ENCODE peak calls at places on chromosomes 5 and 9, in four cellular contexts. G, H, L and M are unnamed samples.
A peak's percentile ranks its signal among the peaks of the same experiment; 100 is the strongest.

GRCh38 chr9:33133186-33133585 is 34.0 kb downstream of the B4GALT1 start:
- DNase-seq in G (no peak), H (no peak), L (no peak), M (no peak)

GRCh38 chr5:159249158-159249557 is 13.9 kb upstream of the UBLCP1 start:
- DNase-seq in G (no peak), H (no peak), L (no peak), M (no peak)

GRCh38 chr5:317086-317811 is 4.3 kb upstream of the AHRR start:
- DNase-seq in G (peak; percentile 74), H (peak; percentile 88), L (peak; percentile 50), M (peak; percentile 83)

GRCh38 chr9:7212101-7212500 is 454.3 kb downstream of the KDM4C start:
- DNase-seq in G (no peak), H (no peak), L (no peak), M (no peak)

GRCh38 chr5:148991606-148992005 is 71.3 kb downstream of the SH3TC2 start:
- DNase-seq in G (peak; percentile 50), H (no peak), L (no peak), M (no peak)

GRCh38 chr5:32127759-32128158 is 46.4 kb downstream of the GOLPH3 start:
- DNase-seq in G (no peak), H (no peak), L (no peak), M (peak; percentile 47)

GRCh38 chr5:96582343-96582742 is 79.8 kb upstream of the CAST start:
- DNase-seq in G (peak; percentile 55), H (no peak), L (no peak), M (no peak)

GRCh38 chr9:22970434-22970975 is 523.9 kb downstream of the DMRTA1 start:
- DNase-seq in G (no peak), H (no peak), L (no peak), M (no peak)

GRCh38 chr5:159174511-159175168 is 34.7 kb downstream of the RNF145 start:
- DNase-seq in G (peak; percentile 56), H (no peak), L (no peak), M (peak; percentile 54)

GRCh38 chr5:5040712-5041111 is 99.4 kb upstream of the ADAMTS16 start:
- DNase-seq in G (no peak), H (no peak), L (no peak), M (no peak)

GRCh38 chr5:132070460-132071337 is 2.9 kb upstream of the CSF2 start:
- DNase-seq in G (peak; percentile 84), H (no peak), L (no peak), M (no peak)

GRCh38 chr5:78633710-78634109 is 14.9 kb downstream of the LHFPL2 start:
- DNase-seq in G (peak; percentile 84), H (no peak), L (no peak), M (no peak)

GRCh38 chr5:125829349-125829748 is 593.9 kb upstream of the GRAMD2B start:
- DNase-seq in G (no peak), H (no peak), L (no peak), M (no peak)

GRCh38 chr9:69223605-69224004 is 49.5 kb downstream of the TJP2 start:
- DNase-seq in G (peak; percentile 70), H (peak; percentile 79), L (peak; percentile 53), M (peak; percentile 98)

GRCh38 chr9:16044116-16044881 is 491.5 kb downstream of the CCDC171 start:
- DNase-seq in G (peak; percentile 78), H (no peak), L (no peak), M (no peak)
- H4K5ac ChIP-seq in G (peak overlapping the region; percentile 92), H (no peak overlapping the region), L (no peak overlapping the region), M (no peak overlapping the region)

DNA sequence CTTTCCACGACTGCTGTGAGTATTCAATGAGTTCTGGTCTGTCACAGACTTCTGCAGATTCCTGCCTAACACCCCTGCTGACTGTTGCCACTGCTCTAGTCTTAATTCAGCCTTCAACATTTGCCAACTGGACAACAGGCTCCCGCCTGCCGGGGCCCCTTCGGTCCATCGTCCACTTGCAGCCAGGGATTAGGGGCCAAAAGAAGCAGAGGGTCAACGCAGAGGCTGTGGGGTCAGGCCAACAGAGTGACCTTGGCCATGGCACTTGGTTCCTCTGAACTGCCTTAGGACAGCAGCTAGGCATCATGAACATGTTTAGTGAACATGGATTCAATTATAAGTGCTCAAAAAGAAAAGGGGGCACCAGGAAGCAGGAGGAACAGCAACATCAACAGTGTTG is 28.7 kb downstream of the MORN5 start:
- DNase-seq in G (no peak), H (no peak), L (no peak), M (no peak)
- H3K4me1 ChIP-seq in G (no peaks in the 10 kb centered on the region), H (no peaks in the 10 kb centered on the region), L (no peaks in the 10 kb centered on the region), M (no peaks in the 10 kb centered on the region)

DNA sequence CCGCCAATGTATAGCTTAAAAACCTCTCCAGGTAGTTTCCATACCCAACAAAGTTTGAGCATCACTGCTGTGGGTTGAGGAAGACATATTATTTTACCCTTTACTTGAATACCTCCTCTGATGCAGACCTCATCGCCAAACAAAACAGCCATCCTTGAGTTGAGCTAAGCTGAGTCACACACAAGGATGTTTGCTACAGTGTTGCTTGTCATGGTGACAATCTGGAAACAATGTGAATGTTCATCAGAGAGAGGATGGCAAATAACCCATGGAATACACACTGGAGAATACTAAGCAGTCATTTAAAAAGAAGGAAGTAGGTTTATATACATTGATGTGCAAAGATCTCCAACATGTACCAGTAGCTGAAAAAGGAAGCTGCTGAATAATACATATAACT is 41.1 kb upstream of the TCF7 start:
- DNase-seq in G (peak; percentile 12), H (no peak), L (no peak), M (no peak)
- H3K56ac ChIP-seq in G (no peak overlapping the region), H (no peak overlapping the region), L (no peak overlapping the region), M (no peak overlapping the region)

GRCh38 chr9:135339378-135339973 is 140.1 kb upstream of the PPP1R26 start:
- DNase-seq in G (no peak), H (peak; percentile 23), L (no peak), M (no peak)

GRCh38 chr9:135340143-135340655 is 139.4 kb upstream of the PPP1R26 start:
- DNase-seq in G (no peak), H (peak; percentile 57), L (peak; percentile 71), M (peak; percentile 4)

GRCh38 chr9:135340726-135341475 is 138.7 kb upstream of the PPP1R26 start:
- DNase-seq in G (no peak), H (no peak), L (no peak), M (no peak)

GRCh38 chr9:135336722-135337490 is 142.7 kb upstream of the PPP1R26 start:
- DNase-seq in G (no peak), H (peak; percentile 22), L (no peak), M (no peak)

DNA sequence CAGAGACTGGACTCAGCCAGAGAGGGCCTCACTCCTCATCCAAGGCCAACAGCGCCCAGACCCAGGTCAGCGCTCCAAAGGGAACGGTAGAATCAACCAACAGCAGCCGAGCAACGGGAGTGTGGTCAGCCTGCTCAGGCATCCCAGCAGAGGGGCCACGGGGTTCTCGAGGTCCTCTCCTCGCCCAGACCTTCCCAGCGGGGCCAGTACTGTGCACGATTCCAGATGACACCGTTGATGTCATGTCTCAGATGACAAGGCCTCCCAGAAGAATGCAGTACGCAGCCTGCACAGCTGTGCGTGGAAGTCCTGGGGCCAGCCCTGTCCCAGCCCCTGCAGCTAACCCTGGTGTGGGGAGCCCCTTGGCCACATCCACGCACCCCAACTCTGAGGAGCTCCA is 141.0 kb upstream of the PPP1R26 start:
- DNase-seq in G (no peak), H (peak; percentile 24), L (no peak), M (no peak)
- H4K5ac ChIP-seq in G (no peak overlapping the region), H (no peak overlapping the region), L (peak overlapping the region; percentile 24), M (no peak overlapping the region)

DNA sequence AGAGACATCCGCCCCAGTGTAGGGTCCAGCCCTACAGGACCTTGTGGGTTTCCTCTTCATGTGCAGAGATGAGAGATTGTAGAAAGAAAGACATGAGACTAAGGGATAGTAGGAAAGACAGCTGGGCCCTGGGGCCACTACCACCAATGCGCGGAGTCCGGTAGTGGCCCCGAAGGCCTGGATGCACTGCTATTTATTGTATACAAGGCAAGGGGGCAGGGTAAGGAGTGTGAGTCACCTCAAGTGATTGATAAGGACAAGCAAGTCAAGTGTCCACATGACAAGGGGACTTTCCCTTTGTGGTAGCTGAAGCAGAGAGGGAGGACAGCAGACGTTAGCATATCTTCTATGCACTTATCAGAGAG is 6.2 kb upstream of the TMEM141 start:
- DNase-seq in G (no peak), H (no peak), L (no peak), M (no peak)
- H3K4me1 ChIP-seq in G (no peaks in the 10 kb centered on the region), H (no peaks in the 10 kb centered on the region), L (no peaks in the 10 kb centered on the region), M (no peaks in the 10 kb centered on the region)

GRCh38 chr5:9461246-9461645 is 84.6 kb downstream of the SEMA5A start:
- DNase-seq in G (no peak), H (no peak), L (no peak), M (no peak)
- H3K56ac ChIP-seq in G (no peak overlapping the region), H (no peak overlapping the region), L (no peak overlapping the region), M (no peak overlapping the region)